ENCODE peak calls at places on chromosome 7, in ten cellular contexts. One of them, this sample, is unnamed.

GRCh38 chr7:10205690-10206089 is 768.0 kb upstream of the PHF14 start:
- DNase-seq in ovary: no peak
- DNase-seq in colonic mucosa: no peak
- DNase-seq in keratinocyte: no peak
- DNase-seq in heart left ventricle: no peak
- DNase-seq in omental fat pad: no peak
- DNase-seq in uterus: no peak
- DNase-seq in osteoblast: no peak
- DNase-seq in fibroblast of mammary gland: no peak
- DNase-seq in AG10803: no peak
- DNase-seq in this sample: no peak

GRCh38 chr7:69450436-69450835 is 147.8 kb upstream of the AUTS2 start:
- DNase-seq in colonic mucosa: no peak
- DNase-seq in ovary: no peak
- DNase-seq in omental fat pad: no peak
- DNase-seq in keratinocyte: no peak
- DNase-seq in fibroblast of mammary gland: no peak
- DNase-seq in osteoblast: peak
- DNase-seq in AG10803: no peak
- DNase-seq in uterus: no peak
- DNase-seq in heart left ventricle: no peak
- DNase-seq in this sample: no peak

GRCh38 chr7:9264395-9264794 is 831.0 kb downstream of the NXPH1 start:
- DNase-seq in keratinocyte: no peak
- DNase-seq in AG10803: no peak
- DNase-seq in omental fat pad: no peak
- DNase-seq in osteoblast: no peak
- DNase-seq in ovary: no peak
- DNase-seq in heart left ventricle: no peak
- DNase-seq in colonic mucosa: no peak
- DNase-seq in fibroblast of mammary gland: no peak
- DNase-seq in uterus: no peak
- DNase-seq in this sample: no peak

GRCh38 chr7:107528461-107528860 is 35.3 kb downstream of the COG5 start:
- DNase-seq in heart left ventricle: no peak
- DNase-seq in uterus: no peak
- DNase-seq in osteoblast: peak
- DNase-seq in AG10803: peak
- DNase-seq in colonic mucosa: no peak
- DNase-seq in ovary: no peak
- DNase-seq in keratinocyte: no peak
- DNase-seq in fibroblast of mammary gland: peak
- DNase-seq in omental fat pad: no peak
- DNase-seq in this sample: no peak

GRCh38 chr7:78161781-78162180 is 363.2 kb downstream of the PHTF2 start:
- DNase-seq in colonic mucosa: no peak
- DNase-seq in omental fat pad: no peak
- DNase-seq in uterus: no peak
- DNase-seq in osteoblast: no peak
- DNase-seq in heart left ventricle: no peak
- DNase-seq in fibroblast of mammary gland: no peak
- DNase-seq in AG10803: no peak
- DNase-seq in keratinocyte: no peak
- DNase-seq in ovary: no peak
- DNase-seq in this sample: no peak

GRCh38 chr7:2796358-2797352 is 47.5 kb downstream of the GNA12 start:
- DNase-seq in fibroblast of mammary gland: peak
- DNase-seq in AG10803: peak
- DNase-seq in omental fat pad: peak
- DNase-seq in keratinocyte: no peak
- DNase-seq in ovary: peak
- DNase-seq in uterus: peak
- DNase-seq in heart left ventricle: no peak
- DNase-seq in osteoblast: peak
- DNase-seq in colonic mucosa: peak
- DNase-seq in this sample: no peak

GRCh38 chr7:93148135-93148534 is at the start of gene SAMD9L:
- DNase-seq in fibroblast of mammary gland: peak
- DNase-seq in ovary: no peak
- DNase-seq in heart left ventricle: no peak
- DNase-seq in keratinocyte: no peak
- DNase-seq in AG10803: peak
- DNase-seq in omental fat pad: no peak
- DNase-seq in colonic mucosa: peak
- DNase-seq in uterus: no peak
- DNase-seq in osteoblast: no peak
- DNase-seq in this sample: no peak

GRCh38 chr7:143013473-143013872 is 13.5 kb downstream of the OR9A2 start:
- DNase-seq in keratinocyte: no peak
- DNase-seq in omental fat pad: no peak
- DNase-seq in osteoblast: no peak
- DNase-seq in heart left ventricle: no peak
- DNase-seq in colonic mucosa: no peak
- DNase-seq in fibroblast of mammary gland: peak
- DNase-seq in AG10803: no peak
- DNase-seq in uterus: peak
- DNase-seq in ovary: peak
- DNase-seq in this sample: no peak

GRCh38 chr7:76265299-76265698 is 37.2 kb upstream of the HSPB1 start:
- DNase-seq in fibroblast of mammary gland: no peak
- DNase-seq in keratinocyte: no peak
- DNase-seq in ovary: no peak
- DNase-seq in uterus: no peak
- DNase-seq in colonic mucosa: no peak
- DNase-seq in AG10803: no peak
- DNase-seq in heart left ventricle: no peak
- DNase-seq in omental fat pad: no peak
- DNase-seq in osteoblast: no peak
- DNase-seq in this sample: no peak

GRCh38 chr7:76261329-76261728 is 41.1 kb upstream of the HSPB1 start:
- DNase-seq in omental fat pad: no peak
- DNase-seq in fibroblast of mammary gland: no peak
- DNase-seq in osteoblast: peak
- DNase-seq in uterus: no peak
- DNase-seq in ovary: no peak
- DNase-seq in AG10803: no peak
- DNase-seq in colonic mucosa: no peak
- DNase-seq in heart left ventricle: no peak
- DNase-seq in keratinocyte: no peak
- DNase-seq in this sample: no peak

GRCh38 chr7:76260171-76260703 is 42.2 kb upstream of the HSPB1 start:
- DNase-seq in osteoblast: peak
- DNase-seq in AG10803: no peak
- DNase-seq in ovary: peak
- DNase-seq in heart left ventricle: no peak
- DNase-seq in omental fat pad: no peak
- DNase-seq in colonic mucosa: peak
- DNase-seq in fibroblast of mammary gland: peak
- DNase-seq in uterus: no peak
- DNase-seq in keratinocyte: no peak
- DNase-seq in this sample: peak

GRCh38 chr7:76261935-76262334 is 40.5 kb upstream of the HSPB1 start:
- DNase-seq in omental fat pad: no peak
- DNase-seq in heart left ventricle: no peak
- DNase-seq in ovary: no peak
- DNase-seq in fibroblast of mammary gland: no peak
- DNase-seq in keratinocyte: no peak
- DNase-seq in osteoblast: peak
- DNase-seq in AG10803: no peak
- DNase-seq in colonic mucosa: no peak
- DNase-seq in uterus: no peak
- DNase-seq in this sample: no peak

DNA sequence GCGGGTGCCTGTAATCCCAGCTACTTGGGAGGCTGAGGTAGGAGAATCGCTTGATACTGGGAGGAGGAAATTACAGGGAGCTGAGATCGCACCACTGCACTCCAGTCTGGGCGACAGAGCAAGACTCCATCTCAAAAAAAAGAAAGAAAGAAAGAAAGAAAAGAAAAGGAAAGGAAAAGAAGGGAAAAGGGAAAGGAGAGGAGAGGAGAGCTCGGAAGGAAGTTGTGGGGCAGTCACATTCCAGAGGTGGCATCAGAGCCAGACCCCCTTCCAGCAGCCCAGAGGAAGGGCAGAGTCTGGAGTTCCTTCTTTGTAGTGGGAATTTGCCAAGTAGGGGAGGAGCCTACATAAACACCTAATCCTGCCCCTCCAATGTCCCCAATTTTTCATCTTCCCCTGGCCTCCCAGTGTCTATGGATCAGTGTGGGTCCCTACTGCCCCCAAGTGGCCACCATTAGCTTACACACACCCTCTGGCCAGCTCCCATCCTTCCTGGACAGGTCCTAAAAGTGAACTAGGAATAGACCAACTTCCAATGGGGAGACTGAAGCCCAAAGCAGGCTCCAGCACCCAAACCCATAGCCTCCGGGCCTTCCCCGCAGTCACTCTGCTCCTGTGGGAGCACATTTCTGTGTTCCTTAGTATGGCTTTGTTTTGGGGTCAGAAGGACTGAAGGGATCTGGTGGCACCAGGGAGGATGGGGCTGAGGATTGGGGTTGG is 39.6 kb upstream of the HSPB1 start:
- DNase-seq in fibroblast of mammary gland: peak
- DNase-seq in omental fat pad: no peak
- DNase-seq in colonic mucosa: peak
- DNase-seq in heart left ventricle: no peak
- DNase-seq in uterus: no peak
- DNase-seq in ovary: no peak
- DNase-seq in keratinocyte: peak
- DNase-seq in osteoblast: peak
- DNase-seq in AG10803: peak
- DNase-seq in this sample: no peak
- TF ChIP-seq CTCF in fibroblast of mammary gland: peak
- TF ChIP-seq CTCF in omental fat pad: no peak
- TF ChIP-seq CTCF in colonic mucosa: peak
- TF ChIP-seq CTCF in heart left ventricle: peak
- TF ChIP-seq CTCF in uterus: peak
- TF ChIP-seq CTCF in ovary: peak
- TF ChIP-seq CTCF in keratinocyte: peak
- TF ChIP-seq CTCF in osteoblast: peak
- TF ChIP-seq CTCF in AG10803: peak
- TF ChIP-seq CTCF in this sample: peak

GRCh38 chr7:49187543-49188268 is 263.4 kb downstream of the CDC14C start:
- DNase-seq in ovary: no peak
- DNase-seq in uterus: no peak
- DNase-seq in colonic mucosa: no peak
- DNase-seq in AG10803: no peak
- DNase-seq in heart left ventricle: no peak
- DNase-seq in fibroblast of mammary gland: no peak
- DNase-seq in keratinocyte: no peak
- DNase-seq in omental fat pad: no peak
- DNase-seq in osteoblast: no peak
- DNase-seq in this sample: no peak
- TF ChIP-seq CTCF in ovary: no peak
- TF ChIP-seq CTCF in uterus: no peak
- TF ChIP-seq CTCF in colonic mucosa: no peak
- TF ChIP-seq CTCF in AG10803: no peak
- TF ChIP-seq CTCF in heart left ventricle: peak
- TF ChIP-seq CTCF in fibroblast of mammary gland: no peak
- TF ChIP-seq CTCF in keratinocyte: peak
- TF ChIP-seq CTCF in omental fat pad: no peak
- TF ChIP-seq CTCF in osteoblast: no peak
- TF ChIP-seq CTCF in this sample: no peak

GRCh38 chr7:90749774-90750173 is 153.7 kb downstream of the CDK14 start:
- DNase-seq in AG10803: peak
- DNase-seq in uterus: no peak
- DNase-seq in fibroblast of mammary gland: peak
- DNase-seq in heart left ventricle: no peak
- DNase-seq in colonic mucosa: no peak
- DNase-seq in omental fat pad: no peak
- DNase-seq in ovary: no peak
- DNase-seq in keratinocyte: no peak
- DNase-seq in osteoblast: no peak
- DNase-seq in this sample: no peak
- TF ChIP-seq CTCF in AG10803: peak
- TF ChIP-seq CTCF in uterus: no peak
- TF ChIP-seq CTCF in fibroblast of mammary gland: peak
- TF ChIP-seq CTCF in heart left ventricle: no peak
- TF ChIP-seq CTCF in colonic mucosa: no peak
- TF ChIP-seq CTCF in omental fat pad: no peak
- TF ChIP-seq CTCF in ovary: no peak
- TF ChIP-seq CTCF in keratinocyte: no peak
- TF ChIP-seq CTCF in osteoblast: peak
- TF ChIP-seq CTCF in this sample: no peak

GRCh38 chr7:66500087-66500486 is 128.6 kb upstream of the KCTD7 start:
- DNase-seq in heart left ventricle: no peak
- DNase-seq in keratinocyte: no peak
- DNase-seq in omental fat pad: no peak
- DNase-seq in ovary: peak
- DNase-seq in osteoblast: no peak
- DNase-seq in colonic mucosa: no peak
- DNase-seq in uterus: no peak
- DNase-seq in AG10803: no peak
- DNase-seq in fibroblast of mammary gland: no peak
- DNase-seq in this sample: no peak

GRCh38 chr7:66503551-66504031 is 125.1 kb upstream of the KCTD7 start:
- DNase-seq in AG10803: no peak
- DNase-seq in keratinocyte: no peak
- DNase-seq in ovary: peak
- DNase-seq in uterus: no peak
- DNase-seq in osteoblast: peak
- DNase-seq in omental fat pad: no peak
- DNase-seq in fibroblast of mammary gland: no peak
- DNase-seq in heart left ventricle: no peak
- DNase-seq in colonic mucosa: no peak
- DNase-seq in this sample: no peak

GRCh38 chr7:66503036-66503370 is 125.7 kb upstream of the KCTD7 start:
- DNase-seq in osteoblast: peak
- DNase-seq in AG10803: no peak
- DNase-seq in keratinocyte: no peak
- DNase-seq in uterus: no peak
- DNase-seq in heart left ventricle: no peak
- DNase-seq in colonic mucosa: no peak
- DNase-seq in fibroblast of mammary gland: no peak
- DNase-seq in ovary: peak
- DNase-seq in omental fat pad: no peak
- DNase-seq in this sample: no peak

GRCh38 chr7:66504131-66504530 is 124.5 kb upstream of the KCTD7 start:
- DNase-seq in fibroblast of mammary gland: no peak
- DNase-seq in omental fat pad: no peak
- DNase-seq in heart left ventricle: no peak
- DNase-seq in uterus: no peak
- DNase-seq in osteoblast: no peak
- DNase-seq in colonic mucosa: no peak
- DNase-seq in keratinocyte: no peak
- DNase-seq in AG10803: no peak
- DNase-seq in ovary: peak
- DNase-seq in this sample: no peak

DNA sequence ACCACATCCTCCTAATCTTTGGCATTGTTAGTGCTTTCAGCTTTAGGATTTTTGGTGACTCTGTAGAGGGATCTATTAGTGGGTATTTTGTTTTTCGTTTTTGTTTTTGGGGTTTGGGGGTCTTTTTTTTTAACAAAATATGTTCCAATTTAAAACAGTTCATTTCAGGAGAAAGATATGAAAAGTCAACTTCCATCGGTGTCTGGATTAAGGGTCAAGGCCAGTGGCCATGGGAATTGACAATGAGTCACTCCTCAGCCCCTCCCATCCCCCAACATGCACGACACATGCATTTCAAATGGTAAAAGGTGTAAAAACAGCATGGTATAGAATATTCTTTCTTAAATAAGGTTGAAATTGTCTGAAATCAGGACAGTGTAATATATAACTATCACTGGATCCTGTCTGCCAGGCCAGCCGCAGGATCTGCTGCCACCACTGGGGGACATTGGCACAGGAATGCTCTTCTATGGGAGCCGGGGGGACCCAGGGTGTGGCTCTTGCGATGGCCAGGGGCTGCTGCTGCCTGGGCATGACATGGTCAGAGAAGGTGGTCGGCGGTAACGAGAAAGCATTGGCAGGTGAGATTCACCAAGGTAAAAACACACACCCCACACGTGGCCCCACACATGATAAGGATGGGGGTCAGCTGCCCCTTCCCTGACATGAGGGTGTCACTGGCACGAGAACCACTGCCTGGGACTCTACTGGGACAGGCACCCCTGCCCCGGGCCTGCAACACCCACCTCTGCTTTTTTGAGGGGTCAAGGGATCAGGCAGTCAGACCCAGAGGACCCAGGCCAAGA is 126.2 kb upstream of the KCTD7 start:
- DNase-seq in ovary: peak
- DNase-seq in keratinocyte: no peak
- DNase-seq in fibroblast of mammary gland: no peak
- DNase-seq in omental fat pad: no peak
- DNase-seq in uterus: no peak
- DNase-seq in osteoblast: no peak
- DNase-seq in AG10803: no peak
- DNase-seq in colonic mucosa: no peak
- DNase-seq in heart left ventricle: no peak
- DNase-seq in this sample: no peak
- TF ChIP-seq CTCF in ovary: no peak
- TF ChIP-seq CTCF in keratinocyte: no peak
- TF ChIP-seq CTCF in fibroblast of mammary gland: no peak
- TF ChIP-seq CTCF in omental fat pad: no peak
- TF ChIP-seq CTCF in uterus: no peak
- TF ChIP-seq CTCF in osteoblast: peak
- TF ChIP-seq CTCF in AG10803: no peak
- TF ChIP-seq CTCF in colonic mucosa: no peak
- TF ChIP-seq CTCF in heart left ventricle: no peak
- TF ChIP-seq CTCF in this sample: no peak